ENCODE peak calls at places on chromosome 14, in nine cellular contexts. F, K, Y, P, X, B, R, J and V are unnamed samples.

GRCh38 chr14:23146423-23146910 is 27.4 kb upstream of the CEBPE start:
- DNase-seq in J (no peak), Y (no peak), X (no peak), P (no peak), B (no peak), R (no peak), F (no peak), K (no peak), V (no peak)

GRCh38 chr14:101367421-101368261 is 193.7 kb upstream of the DIO3 start:
- DNase-seq in X (no peak), R (no peak), B (no peak), F (no peak), K (no peak), Y (no peak), J (no peak), P (no peak), V (no peak)

GRCh38 chr14:79011920-79012204 is 841.7 kb downstream of the NRXN3 start:
- DNase-seq in P (no peak), Y (no peak), B (no peak), R (no peak), J (no peak), F (no peak), K (no peak), X (peak; percentile 56), V (no peak)

GRCh38 chr14:101103321-101103901 is 199.9 kb upstream of the RTL1 start:
- DNase-seq in F (no peak), Y (no peak), P (no peak), B (no peak), J (peak; percentile 51), R (no peak), X (no peak), K (no peak), V (no peak)

GRCh38 chr14:74959596-74960180 is 4.3 kb upstream of the PGF start:
- DNase-seq in Y (no peak), F (peak; percentile 73), K (no peak), X (no peak), B (no peak), J (no peak), P (peak; percentile 50), R (no peak), V (no peak)

GRCh38 chr14:93281937-93282336 is 50.9 kb downstream of the BTBD7 start:
- DNase-seq in Y (no peak), J (no peak), K (no peak), B (no peak), X (peak; percentile 6), F (no peak), R (no peak), P (no peak), V (no peak)

GRCh38 chr14:51367600-51367931 is 127.5 kb downstream of the TMX1 start:
- DNase-seq in K (no peak), J (no peak), B (no peak), F (peak; percentile 75), P (no peak), X (peak; percentile 72), Y (peak; percentile 75), R (no peak), V (no peak)

GRCh38 chr14:90388437-90388836 is 8.4 kb upstream of the CALM1 start:
- DNase-seq in R (no peak), B (peak; percentile 72), Y (no peak), F (peak; percentile 80), P (peak; percentile 60), K (peak; percentile 52), J (no peak), X (peak; percentile 83), V (peak; percentile 51)

GRCh38 chr14:91956616-91957015 is 9.1 kb upstream of the FBLN5 start:
- DNase-seq in K (no peak), X (no peak), J (no peak), P (no peak), Y (no peak), F (no peak), B (no peak), R (no peak), V (no peak)

GRCh38 chr14:72023128-72024042 is 91.2 kb downstream of the RGS6 start:
- DNase-seq in Y (no peak), X (no peak), P (no peak), R (no peak), F (peak; percentile 62), J (no peak), B (no peak), K (no peak), V (no peak)

DNA sequence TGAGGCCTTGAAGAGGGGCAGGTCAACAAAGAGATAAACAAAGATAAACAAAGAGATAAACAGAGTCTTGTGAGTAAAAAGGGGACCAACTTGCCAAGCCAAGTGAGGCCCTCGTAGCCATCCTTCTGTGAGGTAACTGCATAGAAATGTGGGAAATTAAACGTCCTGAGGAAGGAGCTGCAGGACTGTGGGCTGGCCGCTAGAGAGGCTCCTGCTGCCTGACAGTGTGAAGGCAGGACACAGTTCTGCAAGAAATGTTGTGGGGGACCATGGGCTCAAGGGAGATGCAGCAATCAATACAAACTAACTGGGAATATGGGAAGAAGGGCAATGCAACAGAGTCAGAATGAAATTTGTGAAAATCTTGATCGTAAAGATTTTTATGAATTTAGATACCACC is 91.9 kb downstream of the SLC8A3 start:
- DNase-seq in K (peak; percentile 13), X (no peak), R (no peak), J (no peak), P (no peak), F (no peak), Y (no peak), B (peak; percentile 44), V (no peak)
- TF ChIP-seq CTCF in K (no peak), X (peak; percentile 10), R (no peak), J (no peak), P (no peak), F (peak; percentile 40), Y (no peak), B (peak; percentile 51), V (no peak)

GRCh38 chr14:104536942-104537612 is 42.5 kb upstream of the C14orf180 start:
- DNase-seq in B (no peak), J (no peak), K (peak; percentile 46), R (no peak), X (no peak), Y (no peak), P (peak; percentile 9), F (peak; percentile 79), V (no peak)

GRCh38 chr14:104542871-104543830 is 36.4 kb upstream of the C14orf180 start:
- DNase-seq in Y (no peak), R (no peak), P (no peak), K (no peak), X (no peak), J (no peak), B (no peak), F (no peak), V (peak; percentile 33)

GRCh38 chr14:104531421-104532190 is 48.0 kb upstream of the C14orf180 start:
- DNase-seq in R (no peak), F (no peak), Y (no peak), K (no peak), J (no peak), X (no peak), B (no peak), P (no peak), V (no peak)

GRCh38 chr14:104532191-104532555 is 47.4 kb upstream of the C14orf180 start:
- DNase-seq in Y (no peak), X (no peak), B (no peak), F (peak; percentile 55), P (no peak), K (no peak), R (no peak), J (no peak), V (no peak)

GRCh38 chr14:104537613-104537988 is 42.0 kb upstream of the C14orf180 start:
- DNase-seq in Y (no peak), P (no peak), B (no peak), R (no peak), K (no peak), F (no peak), X (no peak), J (no peak), V (no peak)
- TF ChIP-seq CTCF in Y (no peak), P (no peak), B (no peak), R (no peak), K (no peak), F (no peak), X (no peak), J (no peak), V (no peak)

GRCh38 chr14:61515436-61516124 is 179.7 kb upstream of the HIF1A start:
- DNase-seq in J (no peak), B (no peak), R (no peak), P (no peak), F (no peak), Y (no peak), K (no peak), X (no peak), V (no peak)
- TF ChIP-seq CTCF in J (no peak), B (no peak), R (no peak), P (no peak), F (no peak), Y (no peak), K (no peak), X (no peak), V (no peak)

GRCh38 chr14:44166611-44167010 is 340.5 kb downstream of the FSCB start:
- DNase-seq in P (no peak), J (no peak), R (no peak), F (no peak), X (no peak), Y (no peak), K (no peak), B (no peak), V (no peak)
- TF ChIP-seq CTCF in P (no peak), J (no peak), R (no peak), F (no peak), X (no peak), Y (no peak), K (no peak), B (no peak), V (no peak)

DNA sequence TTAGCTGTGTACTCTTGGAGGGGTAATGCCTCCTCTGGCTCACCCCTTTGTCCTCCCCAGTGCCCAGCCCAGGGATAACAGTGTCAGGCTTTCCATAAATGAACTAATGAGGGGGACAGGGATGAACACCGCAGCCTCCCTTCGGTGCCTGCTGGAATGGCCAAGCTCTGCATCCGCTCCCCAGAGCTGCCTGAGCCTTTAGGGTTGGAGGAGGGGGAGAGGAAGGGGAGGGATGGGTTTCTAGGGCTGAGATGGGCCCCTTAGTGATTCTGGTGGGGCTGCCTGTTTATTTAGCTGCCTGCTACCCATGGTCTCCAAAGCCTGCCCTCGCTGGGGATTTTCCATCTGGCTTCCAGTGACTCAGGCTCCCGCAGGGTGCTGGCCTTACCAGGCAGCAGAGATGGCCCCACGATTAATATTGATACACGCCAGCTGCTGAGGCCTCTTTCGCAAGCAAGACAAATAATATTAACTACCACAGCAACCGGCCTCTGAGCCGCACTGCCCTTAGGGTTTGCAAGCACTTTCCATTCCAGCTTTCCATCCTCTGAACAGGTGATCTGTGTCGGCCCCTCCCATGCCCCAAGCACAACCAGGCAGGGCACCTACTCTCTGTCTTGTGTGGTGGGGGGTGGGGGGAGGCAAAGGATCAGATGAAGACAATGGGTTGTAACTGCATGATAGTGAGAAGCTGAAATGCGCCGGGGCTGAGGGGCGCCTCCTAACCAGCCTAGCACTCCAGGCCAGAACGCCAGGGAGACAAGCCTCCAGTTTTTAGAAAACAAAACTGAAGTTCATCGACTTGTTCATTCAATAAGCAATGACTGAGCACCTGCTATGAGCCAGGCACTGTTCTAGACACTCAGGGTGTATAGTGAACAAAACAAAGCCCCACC is 56.7 kb downstream of the C14orf132 start:
- DNase-seq in K (peak; percentile 56), P (no peak), X (peak; percentile 80), F (peak; percentile 86), J (no peak), R (no peak), Y (no peak), B (no peak), V (no peak)
- TF ChIP-seq CTCF in K (no peak), P (no peak), X (peak; percentile 15), F (no peak), J (no peak), R (no peak), Y (no peak), B (no peak), V (no peak)